ENCODE peak calls at places on chromosome 12, in five cellular contexts. One of them, this sample, is unnamed.

GRCh38 chr12:27651201-27651600 is 45.0 kb upstream of the REP15 start:
- DNase-seq in cardiac fibroblast: no peak
- DNase-seq in IMR-90: peak; percentile 14
- DNase-seq in neural progenitor cell: no peak
- DNase-seq in nephron progenitor cell: no peak
- DNase-seq in this sample: no peak

GRCh38 chr12:46209914-46210834 is 58.7 kb downstream of the SLC38A1 start:
- DNase-seq in nephron progenitor cell: no peak
- DNase-seq in IMR-90: no peak
- DNase-seq in neural progenitor cell: no peak
- DNase-seq in cardiac fibroblast: peak; percentile 72
- DNase-seq in this sample: peak; percentile 47

GRCh38 chr12:32896438-32897275 is at the start of gene PKP2:
- DNase-seq in IMR-90: no peak
- DNase-seq in nephron progenitor cell: peak; percentile 86
- DNase-seq in cardiac fibroblast: peak; percentile 67
- DNase-seq in neural progenitor cell: peak; percentile 90
- DNase-seq in this sample: peak; percentile 16

GRCh38 chr12:119208626-119209061 is 29.9 kb downstream of the HSPB8 start:
- DNase-seq in IMR-90: peak; percentile 38
- DNase-seq in nephron progenitor cell: no peak
- DNase-seq in neural progenitor cell: peak; percentile 57
- DNase-seq in cardiac fibroblast: peak; percentile 81
- DNase-seq in this sample: no peak

GRCh38 chr12:53328043-53328435 is 6.6 kb upstream of the AAAS start:
- DNase-seq in cardiac fibroblast: no peak
- DNase-seq in IMR-90: no peak
- DNase-seq in neural progenitor cell: peak; percentile 39
- DNase-seq in nephron progenitor cell: peak; percentile 33
- DNase-seq in this sample: no peak

GRCh38 chr12:66493841-66494240 is 185.0 kb downstream of the GRIP1 start:
- DNase-seq in neural progenitor cell: no peak
- DNase-seq in nephron progenitor cell: no peak
- DNase-seq in cardiac fibroblast: no peak
- DNase-seq in IMR-90: no peak
- DNase-seq in this sample: no peak

GRCh38 chr12:89756638-89757321 is 48.1 kb upstream of the ATP2B1 start:
- DNase-seq in nephron progenitor cell: no peak
- DNase-seq in cardiac fibroblast: peak; percentile 99
- DNase-seq in neural progenitor cell: no peak
- DNase-seq in IMR-90: peak; percentile 99
- DNase-seq in this sample: no peak

GRCh38 chr12:53674977-53675700 is 744 bp downstream of the ATP5MC2 start:
- DNase-seq in IMR-90: no peak
- DNase-seq in neural progenitor cell: peak; percentile 13
- DNase-seq in nephron progenitor cell: no peak
- DNase-seq in cardiac fibroblast: no peak
- DNase-seq in this sample: no peak

GRCh38 chr12:66011731-66012130 is 118.8 kb downstream of the LLPH start:
- DNase-seq in cardiac fibroblast: peak; percentile 54
- DNase-seq in neural progenitor cell: no peak
- DNase-seq in IMR-90: peak; percentile 32
- DNase-seq in nephron progenitor cell: no peak
- DNase-seq in this sample: no peak

GRCh38 chr12:54251667-54252284 is 28.1 kb downstream of the CBX5 start:
- DNase-seq in neural progenitor cell: peak; percentile 60
- DNase-seq in IMR-90: peak; percentile 60
- DNase-seq in cardiac fibroblast: peak; percentile 74
- DNase-seq in nephron progenitor cell: no peak
- DNase-seq in this sample: no peak

GRCh38 chr12:53070901-53071492 is 8.2 kb downstream of the SPRYD3 start:
- DNase-seq in IMR-90: no peak
- DNase-seq in cardiac fibroblast: no peak
- DNase-seq in neural progenitor cell: no peak
- DNase-seq in nephron progenitor cell: no peak
- DNase-seq in this sample: no peak

GRCh38 chr12:65822732-65823480 is 1.4 kb upstream of the HMGA2 start:
- DNase-seq in IMR-90: peak; percentile 79
- DNase-seq in neural progenitor cell: peak; percentile 88
- DNase-seq in cardiac fibroblast: peak; percentile 78
- DNase-seq in nephron progenitor cell: peak; percentile 72
- DNase-seq in this sample: no peak

GRCh38 chr12:40336573-40337199 is 111.9 kb downstream of the LRRK2 start:
- DNase-seq in nephron progenitor cell: no peak
- DNase-seq in IMR-90: peak; percentile 5
- DNase-seq in cardiac fibroblast: peak; percentile 19
- DNase-seq in neural progenitor cell: no peak
- DNase-seq in this sample: no peak

GRCh38 chr12:112535637-112536366 is 117.1 kb downstream of the PTPN11 start:
- DNase-seq in IMR-90: no peak
- DNase-seq in nephron progenitor cell: no peak
- DNase-seq in neural progenitor cell: no peak
- DNase-seq in cardiac fibroblast: no peak
- DNase-seq in this sample: no peak

GRCh38 chr12:45191239-45191638 is 24.7 kb upstream of the ANO6 start:
- DNase-seq in cardiac fibroblast: peak; percentile 23
- DNase-seq in neural progenitor cell: no peak
- DNase-seq in nephron progenitor cell: no peak
- DNase-seq in IMR-90: peak; percentile 49
- DNase-seq in this sample: no peak

GRCh38 chr12:12683725-12684124 is 12.3 kb downstream of the GPR19 start:
- DNase-seq in nephron progenitor cell: no peak
- DNase-seq in neural progenitor cell: peak; percentile 34
- DNase-seq in cardiac fibroblast: no peak
- DNase-seq in IMR-90: no peak
- DNase-seq in this sample: no peak

GRCh38 chr12:21637985-21638891 is 19.4 kb downstream of the LDHB start:
- DNase-seq in cardiac fibroblast: peak; percentile 55
- DNase-seq in nephron progenitor cell: no peak
- DNase-seq in neural progenitor cell: no peak
- DNase-seq in IMR-90: peak; percentile 47
- DNase-seq in this sample: no peak

GRCh38 chr12:50599366-50600095 is 94.7 kb downstream of the DIP2B start:
- DNase-seq in IMR-90: no peak
- DNase-seq in cardiac fibroblast: no peak
- DNase-seq in neural progenitor cell: no peak
- DNase-seq in nephron progenitor cell: no peak
- DNase-seq in this sample: no peak

GRCh38 chr12:74365178-74365964 is 172.3 kb upstream of the ATXN7L3B start:
- DNase-seq in cardiac fibroblast: peak; percentile 48
- DNase-seq in neural progenitor cell: peak; percentile 27
- DNase-seq in IMR-90: peak; percentile 33
- DNase-seq in nephron progenitor cell: peak; percentile 7
- DNase-seq in this sample: no peak

GRCh38 chr12:63874897-63875296 is 30.4 kb downstream of the SRGAP1 start:
- DNase-seq in cardiac fibroblast: no peak
- DNase-seq in IMR-90: no peak
- DNase-seq in nephron progenitor cell: no peak
- DNase-seq in neural progenitor cell: no peak
- DNase-seq in this sample: no peak

GRCh38 chr12:124637586-124637985 is 70.2 kb upstream of the NCOR2 start:
- DNase-seq in IMR-90: no peak
- DNase-seq in cardiac fibroblast: no peak
- DNase-seq in neural progenitor cell: no peak
- DNase-seq in nephron progenitor cell: no peak
- DNase-seq in this sample: no peak

GRCh38 chr12:68175566-68176033 is 16.1 kb upstream of the IFNG start:
- DNase-seq in IMR-90: no peak
- DNase-seq in nephron progenitor cell: no peak
- DNase-seq in cardiac fibroblast: no peak
- DNase-seq in neural progenitor cell: no peak
- DNase-seq in this sample: peak; percentile 20

GRCh38 chr12:91877461-91878230 is 268.0 kb downstream of the BTG1 start:
- DNase-seq in neural progenitor cell: no peak
- DNase-seq in cardiac fibroblast: no peak
- DNase-seq in nephron progenitor cell: no peak
- DNase-seq in IMR-90: no peak
- DNase-seq in this sample: no peak

GRCh38 chr12:64077922-64078321 is 144.2 kb downstream of the KICS2 start:
- DNase-seq in neural progenitor cell: no peak
- DNase-seq in IMR-90: no peak
- DNase-seq in cardiac fibroblast: peak; percentile 18
- DNase-seq in nephron progenitor cell: no peak
- DNase-seq in this sample: no peak

GRCh38 chr12:22530-23201 is 43.9 kb upstream of the IQSEC3 start:
- DNase-seq in nephron progenitor cell: no peak
- DNase-seq in IMR-90: no peak
- DNase-seq in cardiac fibroblast: no peak
- DNase-seq in neural progenitor cell: no peak
- DNase-seq in this sample: no peak

GRCh38 chr12:39835517-39836489 is 216.2 kb upstream of the ABCD2 start:
- DNase-seq in neural progenitor cell: no peak
- DNase-seq in IMR-90: no peak
- DNase-seq in nephron progenitor cell: no peak
- DNase-seq in cardiac fibroblast: no peak
- DNase-seq in this sample: no peak

GRCh38 chr12:18221726-18222125 is 39.6 kb upstream of the PIK3C2G start:
- DNase-seq in IMR-90: no peak
- DNase-seq in neural progenitor cell: no peak
- DNase-seq in nephron progenitor cell: no peak
- DNase-seq in cardiac fibroblast: no peak
- DNase-seq in this sample: no peak

GRCh38 chr12:18222699-18223098 is 38.6 kb upstream of the PIK3C2G start:
- DNase-seq in neural progenitor cell: no peak
- DNase-seq in nephron progenitor cell: no peak
- DNase-seq in IMR-90: no peak
- DNase-seq in cardiac fibroblast: no peak
- DNase-seq in this sample: no peak

DNA sequence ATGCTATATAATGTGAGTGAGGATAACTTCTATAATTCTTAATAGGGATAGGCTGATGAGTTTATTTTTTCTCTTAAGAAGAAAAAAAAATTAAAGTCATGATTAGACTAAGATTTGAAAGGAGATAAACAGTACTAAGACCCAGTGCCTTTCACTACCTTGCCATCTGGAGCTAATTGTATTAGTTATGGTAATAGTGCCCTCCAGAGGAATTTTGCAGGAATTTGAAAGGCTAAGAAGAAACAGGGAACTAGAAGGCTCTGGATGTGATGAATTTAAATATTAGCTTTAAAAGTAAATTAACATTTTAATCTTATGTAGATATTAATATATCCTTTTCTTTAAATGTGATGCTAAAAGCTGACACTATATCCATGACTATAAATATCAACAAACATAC is 36.6 kb upstream of the PIK3C2G start:
- DNase-seq in nephron progenitor cell: no peak
- DNase-seq in neural progenitor cell: peak; percentile 62
- DNase-seq in IMR-90: peak; percentile 5
- DNase-seq in cardiac fibroblast: peak; percentile 62
- DNase-seq in this sample: no peak
- TF ChIP-seq CTCF in nephron progenitor cell: peak; percentile 51
- TF ChIP-seq CTCF in neural progenitor cell: peak; percentile 70
- TF ChIP-seq CTCF in IMR-90: peak; percentile 28
- TF ChIP-seq CTCF in cardiac fibroblast: peak; percentile 52
- TF ChIP-seq CTCF in this sample: no peak

GRCh38 chr12:3295225-3295624 is 195.8 kb upstream of the PRMT8 start:
- DNase-seq in IMR-90: no peak
- DNase-seq in nephron progenitor cell: no peak
- DNase-seq in cardiac fibroblast: no peak
- DNase-seq in neural progenitor cell: no peak
- DNase-seq in this sample: no peak

GRCh38 chr12:3294481-3294911 is 196.5 kb upstream of the PRMT8 start:
- DNase-seq in cardiac fibroblast: no peak
- DNase-seq in IMR-90: no peak
- DNase-seq in neural progenitor cell: no peak
- DNase-seq in nephron progenitor cell: no peak
- DNase-seq in this sample: no peak

GRCh38 chr12:3293013-3293412 is 198.0 kb upstream of the PRMT8 start:
- DNase-seq in IMR-90: no peak
- DNase-seq in nephron progenitor cell: no peak
- DNase-seq in cardiac fibroblast: no peak
- DNase-seq in neural progenitor cell: no peak
- DNase-seq in this sample: no peak

GRCh38 chr12:3291939-3292338 is 199.1 kb upstream of the PRMT8 start:
- DNase-seq in nephron progenitor cell: no peak
- DNase-seq in IMR-90: no peak
- DNase-seq in neural progenitor cell: no peak
- DNase-seq in cardiac fibroblast: no peak
- DNase-seq in this sample: no peak

GRCh38 chr12:3293446-3294161 is 197.4 kb upstream of the PRMT8 start:
- DNase-seq in neural progenitor cell: no peak
- DNase-seq in cardiac fibroblast: peak; percentile 47
- DNase-seq in IMR-90: peak; percentile 55
- DNase-seq in nephron progenitor cell: no peak
- DNase-seq in this sample: no peak
- TF ChIP-seq CTCF in neural progenitor cell: no peak
- TF ChIP-seq CTCF in cardiac fibroblast: peak; percentile 48
- TF ChIP-seq CTCF in IMR-90: no peak
- TF ChIP-seq CTCF in nephron progenitor cell: no peak
- TF ChIP-seq CTCF in this sample: no peak

DNA sequence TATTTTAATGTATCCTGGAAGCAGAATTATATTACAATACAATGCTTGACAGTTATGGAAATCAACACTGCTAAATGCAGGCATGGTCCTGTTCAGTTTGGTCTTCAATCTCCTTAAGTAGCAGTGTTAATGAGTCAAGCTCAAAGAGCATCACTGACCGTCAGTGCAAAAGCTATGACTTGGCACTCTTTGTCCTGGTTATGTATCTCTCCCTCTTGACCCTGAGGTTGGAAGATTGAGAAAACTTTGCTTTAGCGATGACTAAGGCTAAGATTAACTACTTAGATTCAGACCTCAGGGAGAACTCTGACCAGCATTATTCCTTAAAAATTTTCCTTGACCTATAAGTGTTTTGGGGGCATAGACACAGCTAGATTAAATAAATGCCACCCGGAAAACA is 10.9 kb downstream of the CLEC7A start:
- DNase-seq in cardiac fibroblast: no peak
- DNase-seq in nephron progenitor cell: no peak
- DNase-seq in IMR-90: peak; percentile 28
- DNase-seq in neural progenitor cell: no peak
- DNase-seq in this sample: no peak
- TF ChIP-seq CTCF in cardiac fibroblast: no peak
- TF ChIP-seq CTCF in nephron progenitor cell: no peak
- TF ChIP-seq CTCF in IMR-90: no peak
- TF ChIP-seq CTCF in neural progenitor cell: no peak
- TF ChIP-seq CTCF in this sample: no peak

GRCh38 chr12:101021911-101022388 is 188.1 kb downstream of the SLC5A8 start:
- DNase-seq in nephron progenitor cell: no peak
- DNase-seq in neural progenitor cell: no peak
- DNase-seq in cardiac fibroblast: peak; percentile 88
- DNase-seq in IMR-90: peak; percentile 90
- DNase-seq in this sample: no peak
- TF ChIP-seq CTCF in nephron progenitor cell: no peak
- TF ChIP-seq CTCF in neural progenitor cell: no peak
- TF ChIP-seq CTCF in cardiac fibroblast: no peak
- TF ChIP-seq CTCF in IMR-90: no peak
- TF ChIP-seq CTCF in this sample: no peak

This sample was measured in activated B cell treated with CpG ODN at 0.5 μM for 24 hours.